ENCODE peak calls at places on chromosomes 13 and 19, in seven cellular contexts. U, Z, H, O, S, T and V are unnamed samples.

GRCh38 chr19:1510442-1510806 is 2.4 kb downstream of the ADAMTSL5 start:
- DNase-seq in U (no peak), Z (no peak), H (no peak), O (no peak), S (no peak), T (no peak), V (no peak)

GRCh38 chr19:42563352-42564210 is 31.1 kb downstream of the CEACAM8 start:
- DNase-seq in U (peak), Z (peak), H (no peak), O (no peak), S (no peak), T (no peak), V (no peak)

GRCh38 chr13:90867336-90867683 is 480.2 kb upstream of the MIR17HG start:
- DNase-seq in U (no peak), Z (peak), H (peak), O (no peak), S (no peak), T (no peak), V (no peak)

GRCh38 chr13:55199132-55199531 is 1941.6 kb upstream of the PRR20A start:
- DNase-seq in U (no peak), Z (no peak), H (no peak), O (no peak), S (no peak), T (no peak), V (no peak)

GRCh38 chr19:41863209-41863931 is 3.3 kb downstream of the RPS19 start:
- DNase-seq in U (no peak), Z (no peak), H (peak), O (no peak), S (no peak), T (no peak), V (no peak)

GRCh38 chr19:6113616-6114188 is 3.4 kb upstream of the RFX2 start:
- DNase-seq in U (no peak), Z (no peak), H (no peak), O (no peak), S (no peak), T (no peak), V (no peak)

GRCh38 chr13:99383946-99384345 is 76.7 kb upstream of the GPR183 start:
- DNase-seq in U (no peak), Z (no peak), H (no peak), O (no peak), S (no peak), T (no peak), V (no peak)

GRCh38 chr19:5492281-5492812 is 37.1 kb downstream of the ZNRF4 start:
- DNase-seq in U (no peak), Z (no peak), H (no peak), O (no peak), S (no peak), T (no peak), V (no peak)

GRCh38 chr19:49954933-49955332 is 6.0 kb downstream of the SIGLEC11 start:
- DNase-seq in U (no peak), Z (no peak), H (peak), O (no peak), S (no peak), T (no peak), V (no peak)

GRCh38 chr19:39080431-39080830 is 3.7 kb upstream of the ACP7 start:
- DNase-seq in U (no peak), Z (no peak), H (no peak), O (no peak), S (no peak), T (no peak), V (no peak)

GRCh38 chr13:41505209-41505835 is 48.0 kb downstream of the RGCC start:
- DNase-seq in U (no peak), Z (no peak), H (no peak), O (no peak), S (no peak), T (peak), V (no peak)

GRCh38 chr19:19661675-19662251 is 1.7 kb downstream of the ATP13A1 start:
- DNase-seq in U (no peak), Z (peak), H (no peak), O (no peak), S (no peak), T (no peak), V (no peak)

GRCh38 chr13:95536629-95537241 is 15.8 kb upstream of the CLDN10 start:
- DNase-seq in U (no peak), Z (no peak), H (no peak), O (no peak), S (no peak), T (no peak), V (no peak)

GRCh38 chr19:49150106-49150943 is 4.9 kb downstream of the HRC start:
- DNase-seq in U (peak), Z (peak), H (peak), O (no peak), S (no peak), T (no peak), V (peak)

GRCh38 chr19:52542984-52543664 is 15.7 kb downstream of the ZNF808 start:
- DNase-seq in U (no peak), Z (peak), H (no peak), O (no peak), S (no peak), T (no peak), V (no peak)

GRCh38 chr19:17605761-17606745 is 50.6 kb downstream of the COLGALT1 start:
- DNase-seq in U (peak), Z (peak), H (peak), O (no peak), S (peak), T (no peak), V (no peak)

GRCh38 chr13:104625196-104625595 is 1559.0 kb upstream of the SLC10A2 start:
- DNase-seq in U (no peak), Z (no peak), H (no peak), O (no peak), S (no peak), T (no peak), V (no peak)

GRCh38 chr19:3668331-3669133 is 31.7 kb downstream of the PIP5K1C start:
- DNase-seq in U (no peak), Z (no peak), H (no peak), O (no peak), S (no peak), T (no peak), V (no peak)

GRCh38 chr13:42997381-42997780 is 5.3 kb upstream of the EPSTI1 start:
- DNase-seq in U (no peak), Z (peak), H (no peak), O (no peak), S (no peak), T (no peak), V (no peak)

GRCh38 chr13:39047560-39047959 is 9.3 kb downstream of the NHLRC3 start:
- DNase-seq in U (no peak), Z (no peak), H (no peak), O (no peak), S (no peak), T (no peak), V (no peak)

GRCh38 chr19:47507031-47507430 is 7.8 kb downstream of the NAPA start:
- DNase-seq in U (no peak), Z (no peak), H (no peak), O (no peak), S (no peak), T (no peak), V (peak)

GRCh38 chr19:41373993-41374392 is 2.3 kb upstream of the TMEM91 start:
- DNase-seq in U (peak), Z (no peak), H (peak), O (no peak), S (no peak), T (peak), V (peak)

GRCh38 chr19:54464044-54464623 is 556 bp upstream of the LENG9 start:
- DNase-seq in U (no peak), Z (peak), H (peak), O (peak), S (peak), T (no peak), V (peak)

GRCh38 chr19:54208784-54209057 is 8.1 kb downstream of the RPS9 start:
- DNase-seq in U (no peak), Z (no peak), H (no peak), O (no peak), S (no peak), T (no peak), V (no peak)

GRCh38 chr19:33883869-33884519 is 87.3 kb downstream of the KCTD15 start:
- DNase-seq in U (no peak), Z (no peak), H (no peak), O (no peak), S (no peak), T (no peak), V (no peak)

GRCh38 chr13:49806126-49806536 is 13.6 kb upstream of the KPNA3 start:
- DNase-seq in U (no peak), Z (no peak), H (no peak), O (no peak), S (no peak), T (no peak), V (no peak)

GRCh38 chr13:32063622-32064233 is 32.2 kb downstream of the FRY start:
- DNase-seq in U (no peak), Z (no peak), H (no peak), O (no peak), S (no peak), T (no peak), V (no peak)

GRCh38 chr19:40576181-40576584 is 490 bp upstream of the SHKBP1 start:
- DNase-seq in U (no peak), Z (peak), H (no peak), O (no peak), S (no peak), T (no peak), V (no peak)

GRCh38 chr13:32585625-32586021 is 629 bp upstream of the PDS5B start:
- DNase-seq in U (no peak), Z (no peak), H (no peak), O (no peak), S (no peak), T (no peak), V (no peak)

GRCh38 chr19:11195169-11195568 is 2.2 kb downstream of the KANK2 start:
- DNase-seq in U (no peak), Z (peak), H (no peak), O (no peak), S (no peak), T (no peak), V (no peak)